ENCODE peak calls at places on chromosomes 3 and 15, in five cellular contexts. F is choroid plexus epithelial cell, D is psoas muscle, X is T-helper 1 cell, J is left colon. L is an unnamed sample.
A peak's percentile ranks its signal among the peaks of the same experiment; 100 is the strongest.

GRCh38 chr15:85354432-85354831 is 26.0 kb upstream of the AKAP13 start:
- DNase-seq in J (no peak), F (no peak), D (no peak), X (no peak), L (no peak)

GRCh38 chr15:25088261-25088790 is 133.5 kb downstream of the SNRPN start:
- DNase-seq in D (no peak), X (no peak), J (no peak), F (no peak), L (no peak)

GRCh38 chr3:354433-354832 is 157.9 kb downstream of the CHL1 start:
- DNase-seq in X (no peak), D (no peak), J (no peak), F (peak; percentile 47), L (no peak)

GRCh38 chr15:63556246-63556645 is 40.9 kb upstream of the FBXL22 start:
- DNase-seq in D (no peak), X (no peak), J (no peak), F (peak; percentile 37), L (no peak)

GRCh38 chr15:43903864-43904290 is 77.1 kb downstream of the WDR76 start:
- DNase-seq in J (no peak), D (no peak), X (peak; percentile 42), F (peak; percentile 73), L (peak; percentile 15)

GRCh38 chr3:32568953-32569352 is 1.7 kb downstream of the DYNC1LI1 start:
- DNase-seq in F (no peak), D (no peak), J (no peak), X (no peak), L (no peak)

GRCh38 chr15:62219799-62220198 is 54.7 kb upstream of the C2CD4B start:
- DNase-seq in X (no peak), J (no peak), D (no peak), F (no peak), L (no peak)

GRCh38 chr15:31268911-31269784 is 57.5 kb upstream of the KLF13 start:
- DNase-seq in D (peak; percentile 17), F (no peak), X (no peak), J (no peak), L (no peak)

GRCh38 chr3:50256978-50257890 is 11.7 kb upstream of the SEMA3B start:
- DNase-seq in X (no peak), J (no peak), F (peak; percentile 55), D (no peak), L (no peak)

GRCh38 chr3:64588381-64588780 is 99.4 kb downstream of the ADAMTS9 start:
- DNase-seq in X (no peak), F (no peak), J (no peak), D (no peak), L (no peak)

GRCh38 chr3:74009961-74010859 is 385.5 kb upstream of the PDZRN3 start:
- DNase-seq in X (no peak), F (no peak), D (no peak), J (no peak), L (no peak)

GRCh38 chr15:89363133-89363532 is 28.5 kb upstream of the POLG start:
- DNase-seq in D (no peak), F (no peak), X (no peak), J (no peak), L (no peak)

GRCh38 chr15:90126022-90126421 is 23.8 kb upstream of the IDH2 start:
- DNase-seq in F (no peak), D (no peak), J (peak; percentile 57), X (no peak), L (no peak)

GRCh38 chr3:15815696-15816095 is 17.9 kb upstream of the ANKRD28 start:
- DNase-seq in D (no peak), J (no peak), X (no peak), F (peak; percentile 87), L (no peak)

GRCh38 chr3:189202583-189202982 is 30.8 kb downstream of the TPRG1 start:
- DNase-seq in D (peak; percentile 35), J (no peak), F (no peak), X (no peak), L (no peak)

GRCh38 chr3:126956361-126956760 is 26.6 kb upstream of the PLXNA1 start:
- DNase-seq in F (no peak), J (no peak), D (peak; percentile 41), X (no peak), L (no peak)

GRCh38 chr15:99564221-99565030 is 1.4 kb upstream of the MEF2A start:
- DNase-seq in D (peak; percentile 59), X (no peak), J (no peak), F (peak; percentile 55), L (peak; percentile 24)

GRCh38 chr3:102141913-102142210 is 292.5 kb downstream of the NFKBIZ start:
- DNase-seq in X (no peak), J (no peak), D (no peak), F (peak; percentile 14), L (no peak)

GRCh38 chr3:78894787-78895186 is 873.0 kb downstream of the ROBO1 start:
- DNase-seq in J (no peak), X (no peak), F (no peak), D (no peak), L (no peak)

GRCh38 chr3:105436687-105437086 is 70.0 kb downstream of the ALCAM start:
- DNase-seq in X (no peak), D (no peak), J (no peak), F (no peak), L (no peak)

GRCh38 chr15:90820481-90820880 is 47.9 kb upstream of the FURIN start:
- DNase-seq in X (no peak), F (no peak), J (no peak), D (no peak), L (no peak)

GRCh38 chr3:197027151-197027895 is 2.3 kb downstream of the MELTF start:
- DNase-seq in J (no peak), F (no peak), D (no peak), X (no peak), L (no peak)

GRCh38 chr15:34161329-34161953 is 48.5 kb downstream of the KATNBL1 start:
- DNase-seq in J (no peak), D (no peak), F (peak; percentile 6), X (no peak), L (no peak)

GRCh38 chr3:22269827-22270226 is 518.8 kb upstream of the ZNF385D start:
- DNase-seq in X (no peak), J (no peak), F (peak; percentile 89), D (no peak), L (no peak)

GRCh38 chr15:31206386-31207174 is 105.1 kb upstream of the TRPM1 start:
- DNase-seq in D (no peak), F (no peak), X (no peak), J (no peak), L (no peak)

L was measured in CD8-positive, alpha-beta memory T cell.